ENCODE peak calls at places on chromosomes 13 and 19, in four cellular contexts. Z is GM04504, K is PC-9, R is uterus. H is an unnamed sample.

GRCh38 chr13:107803822-107804495 is 411.4 kb downstream of the LIG4 start:
- DNase-seq in Z (no peak), K (no peak), R (no peak), H (no peak)

GRCh38 chr13:45527699-45528462 is 63.1 kb downstream of the COG3 start:
- DNase-seq in Z (no peak), K (peak), R (no peak), H (no peak)

GRCh38 chr19:28170066-28170465 is 1042.9 kb downstream of the UQCRFS1 start:
- DNase-seq in Z (no peak), K (no peak), R (no peak), H (no peak)

GRCh38 chr13:48411281-48412099 is 1.4 kb downstream of the LPAR6 start:
- DNase-seq in Z (no peak), K (no peak), R (no peak), H (no peak)

GRCh38 chr13:66348745-66349720 is 881.1 kb downstream of the PCDH9 start:
- DNase-seq in Z (no peak), K (no peak), R (no peak), H (no peak)

GRCh38 chr19:29624489-29625210 is 18.6 kb downstream of the POP4 start:
- DNase-seq in Z (no peak), K (no peak), R (no peak), H (no peak)

GRCh38 chr13:110499621-110500281 is 61.8 kb downstream of the RAB20 start:
- DNase-seq in Z (peak), K (no peak), R (no peak), H (no peak)

GRCh38 chr13:99227331-99227900 is 26.8 kb downstream of the UBAC2 start:
- DNase-seq in Z (no peak), K (no peak), R (no peak), H (no peak)

GRCh38 chr13:25901460-25902376 is 150.1 kb downstream of the SHISA2 start:
- DNase-seq in Z (no peak), K (no peak), R (no peak), H (no peak)

GRCh38 chr19:6753178-6754031 is 13.8 kb downstream of the SH2D3A start:
- DNase-seq in Z (peak), K (peak), R (peak), H (peak)

GRCh38 chr13:48853381-48854102 is 122.2 kb upstream of the FNDC3A start:
- DNase-seq in Z (no peak), K (no peak), R (no peak), H (no peak)

GRCh38 chr19:46761418-46761831 is 15.2 kb upstream of the STRN4 start:
- DNase-seq in Z (peak), K (no peak), R (no peak), H (no peak)

GRCh38 chr19:33094504-33095067 is 13.6 kb downstream of the GPATCH1 start:
- DNase-seq in Z (no peak), K (no peak), R (no peak), H (no peak)

GRCh38 chr13:90217275-90217674 is 1130.2 kb upstream of the MIR17HG start:
- DNase-seq in Z (no peak), K (no peak), R (no peak), H (no peak)

GRCh38 chr19:19321143-19321577 is 531 bp downstream of the MAU2 start:
- DNase-seq in Z (no peak), K (no peak), R (no peak), H (no peak)

GRCh38 chr13:27424246-27425150 is at the start of gene GTF3A:
- DNase-seq in Z (peak), K (peak), R (peak), H (peak)

GRCh38 chr13:33519561-33520479 is 234.3 kb upstream of the STARD13 start:
- DNase-seq in Z (peak), K (no peak), R (no peak), H (no peak)

GRCh38 chr13:32075150-32075851 is 43.7 kb downstream of the FRY start:
- DNase-seq in Z (no peak), K (no peak), R (no peak), H (no peak)

GRCh38 chr19:4976412-4977298 is 7.7 kb downstream of the KDM4B start:
- DNase-seq in Z (peak), K (no peak), R (peak), H (no peak)

GRCh38 chr19:39401549-39402416 is 4.9 kb upstream of the ZFP36 start:
- DNase-seq in Z (no peak), K (peak), R (peak), H (no peak)

GRCh38 chr19:3683866-3684816 is 16.1 kb downstream of the PIP5K1C start:
- DNase-seq in Z (no peak), K (no peak), R (no peak), H (peak)

GRCh38 chr19:40341601-40342482 is 6.4 kb downstream of the C19orf47 start:
- DNase-seq in Z (no peak), K (no peak), R (no peak), H (no peak)

GRCh38 chr13:46721054-46721453 is 75.9 kb downstream of the ESD start:
- DNase-seq in Z (no peak), K (peak), R (peak), H (peak)

GRCh38 chr13:22211876-22212275 is 541.0 kb downstream of the FGF9 start:
- DNase-seq in Z (no peak), K (no peak), R (no peak), H (no peak)

GRCh38 chr13:48506092-48506701 is 26.7 kb downstream of the RCBTB2 start:
- DNase-seq in Z (no peak), K (no peak), R (no peak), H (no peak)

GRCh38 chr19:21492932-21493906 is 12.2 kb upstream of the ZNF429 start:
- DNase-seq in Z (no peak), K (no peak), R (no peak), H (no peak)

GRCh38 chr13:98032168-98032567 is 78.7 kb downstream of the IPO5 start:
- DNase-seq in Z (no peak), K (no peak), R (no peak), H (no peak)

GRCh38 chr13:97978661-97979450 is 25.4 kb downstream of the IPO5 start:
- DNase-seq in Z (peak), K (no peak), R (no peak), H (no peak)

GRCh38 chr19:35268546-35269424 is at the start of gene USF2:
- DNase-seq in Z (peak), K (peak), R (peak), H (peak)

GRCh38 chr19:41352609-41353465 is 885 bp downstream of the TGFB1 start:
- DNase-seq in Z (no peak), K (peak), R (peak), H (peak)

GRCh38 chr13:112943309-112944125 is 25.5 kb upstream of the MCF2L start:
- DNase-seq in Z (no peak), K (peak), R (peak), H (no peak)

GRCh38 chr19:49011194-49011593 is 5.7 kb downstream of the LHB start:
- DNase-seq in Z (no peak), K (no peak), R (no peak), H (no peak)

GRCh38 chr13:72820156-72820897 is 38.4 kb downstream of the PIBF1 start:
- DNase-seq in Z (peak), K (no peak), R (no peak), H (no peak)

GRCh38 chr19:48806518-48806817 is 4.4 kb downstream of the BCAT2 start:
- DNase-seq in Z (no peak), K (no peak), R (peak), H (peak)

GRCh38 chr13:101202590-101202989 is 213.7 kb downstream of the NALCN start:
- DNase-seq in Z (no peak), K (no peak), R (no peak), H (no peak)

GRCh38 chr19:54137913-54138776 is 583 bp downstream of the CNOT3 start:
- DNase-seq in Z (no peak), K (peak), R (peak), H (peak)

GRCh38 chr19:47643281-47643680 is 34.3 kb downstream of the BICRA start:
- DNase-seq in Z (no peak), K (no peak), R (no peak), H (no peak)

GRCh38 chr19:38744298-38744681 is at the start of gene CAPN12:
- DNase-seq in Z (no peak), K (no peak), R (no peak), H (no peak)

GRCh38 chr19:3389876-3390361 is 23.5 kb downstream of the NFIC start:
- DNase-seq in Z (no peak), K (peak), R (no peak), H (no peak)